ENCODE peak calls at places on chromosome 20, in eight cellular contexts. Q is SK-N-SH, G is K562, W is A549, D is tibial nerve, H is transverse colon, E is ovary, S is sigmoid colon. T is an unnamed sample.

GRCh38 chr20:57071283-57071701 is 195.1 kb downstream of the BMP7 start:
- DNase-seq in H (no peak), S (peak), D (no peak), Q (no peak), E (no peak), G (no peak), W (no peak), T (no peak)

GRCh38 chr20:17530716-17531536 is at the start of gene BFSP1:
- DNase-seq in E (peak), Q (peak), D (no peak), W (peak), G (no peak), S (no peak), H (peak), T (peak)

GRCh38 chr20:15440249-15440820 is 1102.9 kb upstream of the FLRT3 start:
- DNase-seq in E (no peak), H (no peak), W (no peak), Q (no peak), D (no peak), S (no peak), G (no peak), T (no peak)

GRCh38 chr20:39641423-39641822 is 679.3 kb downstream of the DHX35 start:
- DNase-seq in H (no peak), S (no peak), D (no peak), G (no peak), W (no peak), Q (no peak), E (no peak), T (no peak)

GRCh38 chr20:37935435-37935834 is 32.5 kb downstream of the VSTM2L start:
- DNase-seq in W (no peak), Q (no peak), H (no peak), D (no peak), E (no peak), G (no peak), S (peak), T (no peak)

GRCh38 chr20:18857640-18858039 is 44.1 kb downstream of the SCP2D1 start:
- DNase-seq in E (no peak), Q (no peak), H (no peak), W (peak), S (no peak), G (no peak), D (no peak), T (no peak)

GRCh38 chr20:6632187-6632586 is 135.3 kb upstream of the BMP2 start:
- DNase-seq in G (no peak), E (no peak), W (no peak), Q (peak), D (no peak), H (peak), S (no peak), T (no peak)

GRCh38 chr20:44911264-44911921 is 1.5 kb downstream of the PABPC1L start:
- DNase-seq in W (peak), S (no peak), Q (peak), H (peak), G (peak), D (no peak), E (no peak), T (peak)

GRCh38 chr20:10674684-10675455 is 1.1 kb upstream of the JAG1 start:
- DNase-seq in W (peak), S (peak), E (peak), Q (peak), H (peak), G (peak), D (peak), T (peak)

GRCh38 chr20:62020935-62021701 is 44.6 kb downstream of the TAF4 start:
- DNase-seq in S (peak), W (no peak), D (no peak), G (no peak), E (peak), H (peak), Q (peak), T (no peak)

GRCh38 chr20:12207875-12208274 is 290.2 kb downstream of the BTBD3 start:
- DNase-seq in H (no peak), Q (peak), G (peak), S (no peak), D (no peak), E (no peak), W (peak), T (peak)

GRCh38 chr20:1391640-1392442 is 1.0 kb downstream of the FKBP1A start:
- DNase-seq in D (no peak), H (no peak), G (peak), E (no peak), Q (peak), W (no peak), S (no peak), T (no peak)

GRCh38 chr20:33308668-33309067 is 25.7 kb downstream of the BPIFB1 start:
- DNase-seq in H (no peak), E (no peak), D (no peak), W (no peak), S (no peak), G (no peak), Q (no peak), T (no peak)

GRCh38 chr20:45861157-45862075 is 4.0 kb downstream of the ZSWIM3 start:
- DNase-seq in W (no peak), H (no peak), E (no peak), D (no peak), S (no peak), G (no peak), Q (no peak), T (peak)

GRCh38 chr20:12699374-12700228 is 309.2 kb upstream of the SPTLC3 start:
- DNase-seq in Q (no peak), S (no peak), G (no peak), H (no peak), D (no peak), W (no peak), E (no peak), T (no peak)

GRCh38 chr20:51980277-51980676 is 178.0 kb upstream of the SALL4 start:
- DNase-seq in W (no peak), H (no peak), Q (no peak), E (no peak), D (no peak), G (no peak), S (no peak), T (no peak)

GRCh38 chr20:49765413-49765736 is 47.3 kb upstream of the SLC9A8 start:
- DNase-seq in D (no peak), E (no peak), Q (no peak), W (no peak), S (no peak), H (no peak), G (no peak), T (no peak)

GRCh38 chr20:63737690-63737939 is 1.2 kb downstream of the LIME1 start:
- DNase-seq in S (no peak), W (no peak), Q (peak), H (no peak), E (no peak), D (no peak), G (no peak), T (no peak)

GRCh38 chr20:63734946-63735858 is 1.3 kb upstream of the LIME1 start:
- DNase-seq in G (no peak), S (peak), D (no peak), W (no peak), E (no peak), Q (peak), H (no peak), T (no peak)

GRCh38 chr20:63734111-63734945 is 2.1 kb upstream of the LIME1 start:
- DNase-seq in D (no peak), H (no peak), W (no peak), G (no peak), E (no peak), S (peak), Q (peak), T (no peak)

GRCh38 chr20:63736893-63737689 is 627 bp downstream of the LIME1 start:
- DNase-seq in H (peak), G (no peak), D (no peak), Q (peak), E (no peak), S (peak), W (no peak), T (no peak)

GRCh38 chr20:63735859-63736718 is at the start of gene LIME1:
- DNase-seq in Q (peak), E (no peak), S (peak), G (peak), H (peak), D (no peak), W (no peak), T (peak)
- H3K27ac ChIP-seq in Q (no peak), E (no peak), S (no peak), G (no peak), H (peak), D (no peak), W (no peak), T (peak)

GRCh38 chr20:40882173-40882572 is 146.4 kb upstream of the TOP1 start:
- DNase-seq in G (no peak), H (no peak), E (no peak), S (no peak), W (no peak), Q (no peak), D (no peak), T (no peak)
- TF ChIP-seq EP300 in G (no peak), H (no peak), E (no peak), S (no peak), W (no peak), Q (no peak), D (no peak), T (no peak)

DNA sequence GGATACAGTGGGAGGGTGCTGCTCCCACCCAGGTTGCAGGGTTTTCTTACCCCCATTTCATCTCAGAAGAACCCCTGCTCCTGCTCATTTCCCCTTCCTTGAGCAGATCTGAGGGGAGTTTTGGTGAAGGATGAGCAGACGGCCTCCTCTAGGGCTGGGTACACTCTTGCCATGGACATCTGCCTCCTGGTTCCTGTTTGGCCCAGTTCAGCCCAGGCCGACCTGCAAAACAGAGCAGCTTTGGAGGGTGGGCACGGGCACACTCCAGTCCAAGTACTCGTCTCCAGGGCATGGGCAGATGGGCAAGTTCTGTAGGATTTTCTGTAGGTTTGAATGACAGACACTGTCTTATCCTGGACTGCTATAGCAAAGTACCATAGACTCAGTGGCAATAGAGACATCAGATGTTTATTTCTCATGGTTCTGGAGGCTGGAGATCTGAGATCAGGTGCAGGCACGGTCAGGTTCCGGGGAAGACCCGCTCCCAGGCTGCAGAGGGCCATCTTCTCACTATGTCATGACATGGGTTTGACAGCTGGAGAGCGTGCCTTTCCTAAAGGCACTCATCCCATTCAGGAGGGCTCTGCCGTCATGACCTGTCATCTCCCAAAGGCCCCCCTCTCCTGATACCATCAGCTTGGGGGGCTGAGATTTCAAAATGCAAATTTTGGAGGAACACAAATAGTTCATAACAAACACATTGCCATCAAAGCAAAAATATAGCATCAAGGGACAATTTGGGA is 6.2 kb downstream of the NPBWR2 start:
- DNase-seq in Q (no peak), D (no peak), E (no peak), H (no peak), W (no peak), G (no peak), S (no peak), T (no peak)
- H3K27ac ChIP-seq in Q (no peak), D (no peak), E (no peak), H (no peak), W (no peak), G (no peak), S (no peak), T (no peak)

GRCh38 chr20:25076731-25077609 is 5.0 kb downstream of the VSX1 start:
- DNase-seq in D (no peak), G (no peak), Q (peak), H (peak), W (peak), S (no peak), E (no peak), T (peak)
- TF ChIP-seq EP300 in D (no peak), G (no peak), Q (no peak), H (no peak), W (no peak), S (no peak), E (no peak), T (no peak)

GRCh38 chr20:47854687-47855212 is 69.5 kb upstream of the SULF2 start:
- DNase-seq in S (no peak), G (peak), D (no peak), E (no peak), W (peak), H (peak), Q (peak), T (no peak)

GRCh38 chr20:47855799-47856198 is 70.5 kb upstream of the SULF2 start:
- DNase-seq in W (no peak), H (no peak), D (no peak), E (no peak), Q (no peak), S (no peak), G (no peak), T (no peak)

GRCh38 chr20:47857994-47858557 is 72.8 kb upstream of the SULF2 start:
- DNase-seq in E (peak), S (peak), Q (no peak), H (no peak), G (no peak), W (no peak), D (no peak), T (no peak)

GRCh38 chr20:47859255-47859654 is 74.0 kb upstream of the SULF2 start:
- DNase-seq in W (no peak), S (no peak), D (no peak), H (no peak), Q (no peak), E (no peak), G (no peak), T (no peak)

DNA sequence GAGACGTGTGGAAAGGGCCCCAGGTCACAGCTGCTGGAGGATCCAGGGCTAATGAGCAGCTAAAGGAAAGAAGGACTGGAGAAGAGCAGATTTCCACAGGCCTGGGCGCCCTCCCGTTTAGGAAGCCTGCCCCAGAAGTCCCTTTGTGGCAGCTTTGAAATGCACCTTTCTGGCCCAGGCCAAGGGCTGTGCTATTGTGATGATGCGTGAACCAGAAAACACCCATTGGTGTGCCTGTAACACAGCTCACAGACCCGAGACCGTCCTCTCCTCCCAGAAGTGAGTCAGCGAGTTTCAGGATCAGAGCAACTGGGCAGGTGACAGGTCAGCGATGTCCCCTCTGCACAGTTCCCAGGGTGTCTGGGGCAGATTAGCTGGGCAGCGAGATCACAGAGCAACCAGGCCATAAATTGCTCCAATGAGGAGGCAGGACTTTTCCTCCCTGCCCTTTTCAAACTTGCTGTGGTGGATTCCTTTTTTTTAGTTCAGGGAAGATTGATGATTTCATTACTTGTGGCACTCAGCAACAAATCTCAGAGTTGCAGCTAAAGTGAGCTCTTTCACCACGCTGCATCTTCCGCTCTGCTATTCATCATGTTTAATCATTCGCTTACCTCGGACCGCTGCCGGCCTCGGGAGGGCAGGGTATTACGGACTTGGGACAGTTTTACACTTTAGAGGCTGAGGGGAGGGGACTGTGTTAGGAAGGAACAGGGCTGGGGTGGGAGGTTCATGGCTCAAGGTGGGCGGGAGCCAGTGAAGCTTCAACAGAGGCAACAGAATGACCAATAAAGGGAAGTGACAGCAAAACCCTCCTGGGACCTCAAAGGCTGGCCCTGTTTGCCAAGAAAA is 72.1 kb upstream of the SULF2 start:
- DNase-seq in Q (no peak), D (no peak), H (no peak), S (peak), G (no peak), E (peak), W (no peak), T (no peak)
- H3K27ac ChIP-seq in Q (no peak), D (no peak), H (peak), S (peak), G (no peak), E (no peak), W (no peak), T (peak)

GRCh38 chr20:3714092-3714491 is 1.7 kb upstream of the SIGLEC1 start:
- DNase-seq in G (no peak), D (no peak), W (no peak), S (no peak), Q (no peak), E (no peak), H (no peak), T (no peak)

GRCh38 chr20:3712279-3712873 is at the start of gene SIGLEC1:
- DNase-seq in E (no peak), H (peak), D (peak), S (peak), G (no peak), W (no peak), Q (no peak), T (peak)

GRCh38 chr20:3710027-3710426 is 2.4 kb downstream of the SIGLEC1 start:
- DNase-seq in W (no peak), D (no peak), G (peak), Q (no peak), H (no peak), E (no peak), S (no peak), T (no peak)

GRCh38 chr20:3711418-3712043 is 869 bp downstream of the SIGLEC1 start:
- DNase-seq in G (no peak), H (no peak), Q (no peak), W (no peak), D (no peak), E (no peak), S (no peak), T (no peak)

DNA sequence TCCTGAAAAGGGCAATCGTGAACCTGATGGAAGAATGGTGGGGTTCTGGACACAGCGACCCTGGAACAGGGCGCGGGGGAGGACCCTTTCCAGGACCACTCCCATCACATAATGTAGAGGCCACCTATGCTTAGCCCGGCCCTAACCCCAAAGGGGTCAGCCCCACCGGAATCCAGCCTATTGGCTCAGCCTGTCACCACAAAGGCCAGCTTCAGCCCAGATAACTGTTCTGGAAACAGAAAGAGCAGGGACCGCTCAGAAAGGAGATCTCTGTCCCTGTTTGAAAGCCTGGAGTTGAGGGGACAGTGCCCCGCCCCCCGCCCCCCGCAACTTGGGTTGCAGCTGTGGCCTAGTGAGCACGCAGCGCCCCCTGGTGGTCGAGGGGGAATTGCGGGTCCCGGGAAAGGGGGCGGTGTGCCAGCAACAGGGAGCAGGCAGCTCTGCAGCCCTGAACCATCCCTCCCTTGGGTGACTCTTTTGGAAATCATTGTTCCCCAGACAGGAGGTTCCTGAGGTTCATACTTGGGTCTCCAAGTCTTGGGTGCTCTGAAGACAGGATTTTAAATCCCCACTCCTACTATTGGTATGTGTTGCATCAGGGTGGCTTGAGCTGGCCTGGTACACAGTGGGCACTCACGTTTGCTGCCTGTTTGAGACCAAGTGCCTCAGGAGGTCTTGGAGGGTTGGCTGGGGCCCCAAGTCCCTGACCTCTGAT is 1.5 kb downstream of the SIGLEC1 start:
- DNase-seq in Q (peak), S (peak), G (peak), D (peak), W (peak), H (peak), E (peak), T (peak)
- TF ChIP-seq EP300 in Q (no peak), S (no peak), G (no peak), D (no peak), W (no peak), H (no peak), E (no peak), T (no peak)

GRCh38 chr20:2767768-2768631 is 32.4 kb downstream of the CPXM1 start:
- DNase-seq in S (no peak), Q (peak), E (no peak), D (no peak), H (no peak), W (no peak), G (no peak), T (peak)
- H3K27ac ChIP-seq in S (no peak), Q (no peak), E (no peak), D (no peak), H (no peak), W (no peak), G (no peak), T (peak)

DNA sequence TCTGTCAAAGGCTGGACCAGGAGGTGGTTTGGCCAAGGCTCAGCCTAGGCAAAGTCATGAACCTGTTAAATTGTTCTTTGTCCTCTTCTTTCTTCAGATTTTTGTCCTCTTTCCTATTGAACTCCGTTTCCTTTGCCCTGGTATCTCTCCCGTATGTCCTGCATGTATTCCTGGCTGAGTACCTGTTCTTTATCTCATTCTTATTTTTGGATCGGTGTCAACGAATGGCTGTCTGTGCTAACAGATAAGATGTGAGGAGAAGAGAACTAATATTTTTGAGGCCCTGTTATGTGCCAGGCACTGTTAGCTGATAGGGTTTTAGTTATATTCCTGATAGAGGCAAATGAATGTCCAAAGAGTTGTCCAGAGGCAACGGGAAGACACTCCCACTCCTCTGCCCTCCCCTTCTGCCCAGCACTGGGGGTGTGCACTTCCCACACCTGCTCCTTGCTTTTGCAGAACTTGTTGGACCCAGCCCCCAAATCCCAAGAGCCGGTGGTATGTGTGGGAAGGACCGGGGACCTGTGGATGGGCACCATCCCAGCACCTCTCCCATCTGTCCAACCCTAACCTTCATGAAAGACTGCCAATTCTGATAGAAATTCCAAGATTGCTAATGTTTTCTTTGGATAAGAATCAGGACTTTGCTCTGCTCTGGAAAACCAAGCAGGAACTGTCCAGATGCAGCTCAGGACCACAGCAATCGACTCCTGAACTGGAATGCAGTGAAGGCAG is 20.6 kb downstream of the MMP24OS start:
- DNase-seq in E (no peak), D (no peak), Q (no peak), S (no peak), W (peak), G (no peak), H (no peak), T (no peak)
- TF ChIP-seq EP300 in E (no peak), D (no peak), Q (no peak), S (no peak), W (no peak), G (no peak), H (no peak), T (no peak)